ENCODE peak calls at places on chromosomes 11 and 22, in five cellular contexts. One of them, this sample, is unnamed.

GRCh38 chr22:46738961-46739870 is 1.2 kb upstream of the CERK start:
- DNase-seq in right lobe of liver: no peak
- DNase-seq in IMR-90: peak; percentile 72
- DNase-seq in testis: no peak
- DNase-seq in MCF 10A: no peak
- DNase-seq in this sample: peak; percentile 49

GRCh38 chr11:72111803-72112540 is 523 bp downstream of the ANAPC15 start:
- DNase-seq in right lobe of liver: peak; percentile 92
- DNase-seq in IMR-90: peak; percentile 99
- DNase-seq in testis: peak; percentile 99
- DNase-seq in MCF 10A: peak; percentile 99
- DNase-seq in this sample: peak; percentile 100

GRCh38 chr22:22371031-22371541 is 126.5 kb downstream of the VPREB1 start:
- DNase-seq in right lobe of liver: no peak
- DNase-seq in IMR-90: no peak
- DNase-seq in testis: peak; percentile 73
- DNase-seq in MCF 10A: no peak
- DNase-seq in this sample: peak; percentile 6

GRCh38 chr11:79697905-79698304 is 257.1 kb upstream of the TENM4 start:
- DNase-seq in right lobe of liver: no peak
- DNase-seq in IMR-90: no peak
- DNase-seq in testis: no peak
- DNase-seq in MCF 10A: no peak
- DNase-seq in this sample: no peak

GRCh38 chr22:49352361-49353169 is 475.1 kb downstream of the BRD1 start:
- DNase-seq in right lobe of liver: peak; percentile 45
- DNase-seq in IMR-90: no peak
- DNase-seq in testis: no peak
- DNase-seq in MCF 10A: no peak
- DNase-seq in this sample: no peak

GRCh38 chr11:35142481-35143207 is 3.7 kb downstream of the CD44 start:
- DNase-seq in right lobe of liver: no peak
- DNase-seq in IMR-90: peak; percentile 82
- DNase-seq in testis: no peak
- DNase-seq in MCF 10A: peak; percentile 79
- DNase-seq in this sample: no peak

GRCh38 chr11:113281052-113281725 is 33.2 kb upstream of the TTC12 start:
- DNase-seq in right lobe of liver: no peak
- DNase-seq in IMR-90: no peak
- DNase-seq in testis: no peak
- DNase-seq in MCF 10A: no peak
- DNase-seq in this sample: no peak

GRCh38 chr11:68998390-68998911 is 14.6 kb downstream of the MRGPRF start:
- DNase-seq in right lobe of liver: no peak
- DNase-seq in IMR-90: peak; percentile 12
- DNase-seq in testis: peak; percentile 16
- DNase-seq in MCF 10A: peak; percentile 15
- DNase-seq in this sample: peak; percentile 73

GRCh38 chr11:103591554-103591953 is 444.9 kb upstream of the DDI1 start:
- DNase-seq in right lobe of liver: no peak
- DNase-seq in IMR-90: no peak
- DNase-seq in testis: no peak
- DNase-seq in MCF 10A: peak; percentile 14
- DNase-seq in this sample: no peak

GRCh38 chr11:46458491-46458890 is 66.9 kb upstream of the CHRM4 start:
- DNase-seq in right lobe of liver: no peak
- DNase-seq in IMR-90: no peak
- DNase-seq in testis: no peak
- DNase-seq in MCF 10A: no peak
- DNase-seq in this sample: no peak

GRCh38 chr11:72586591-72587090 is 87.6 kb downstream of the PDE2A start:
- DNase-seq in right lobe of liver: peak; percentile 31
- DNase-seq in IMR-90: no peak
- DNase-seq in testis: no peak
- DNase-seq in MCF 10A: no peak
- DNase-seq in this sample: no peak

GRCh38 chr22:17199131-17199731 is 20.0 kb downstream of the ADA2 start:
- DNase-seq in right lobe of liver: no peak
- DNase-seq in IMR-90: peak; percentile 16
- DNase-seq in testis: peak; percentile 69
- DNase-seq in MCF 10A: no peak
- DNase-seq in this sample: peak; percentile 25

GRCh38 chr22:23065495-23066122 is 4.7 kb upstream of the GNAZ start:
- DNase-seq in right lobe of liver: no peak
- DNase-seq in IMR-90: no peak
- DNase-seq in testis: peak; percentile 9
- DNase-seq in MCF 10A: no peak
- DNase-seq in this sample: no peak

GRCh38 chr11:17588721-17589120 is 41.7 kb downstream of the OTOG start:
- DNase-seq in right lobe of liver: no peak
- DNase-seq in IMR-90: no peak
- DNase-seq in testis: no peak
- DNase-seq in MCF 10A: no peak
- DNase-seq in this sample: no peak

GRCh38 chr11:71251159-71251721 is 1.1 kb downstream of the SHANK2 start:
- DNase-seq in right lobe of liver: no peak
- DNase-seq in IMR-90: no peak
- DNase-seq in testis: no peak
- DNase-seq in MCF 10A: no peak
- DNase-seq in this sample: no peak

GRCh38 chr11:128814856-128815705 is 52.0 kb downstream of the KCNJ1 start:
- DNase-seq in right lobe of liver: no peak
- DNase-seq in IMR-90: peak; percentile 86
- DNase-seq in testis: peak; percentile 53
- DNase-seq in MCF 10A: peak; percentile 26
- DNase-seq in this sample: peak; percentile 81

GRCh38 chr11:13052130-13052541 is 43.0 kb downstream of the RASSF10 start:
- DNase-seq in right lobe of liver: no peak
- DNase-seq in IMR-90: no peak
- DNase-seq in testis: no peak
- DNase-seq in MCF 10A: no peak
- DNase-seq in this sample: no peak

GRCh38 chr11:1062075-1062820 is 12.4 kb upstream of the MUC2 start:
- DNase-seq in right lobe of liver: no peak
- DNase-seq in IMR-90: no peak
- DNase-seq in testis: no peak
- DNase-seq in MCF 10A: no peak
- DNase-seq in this sample: no peak

GRCh38 chr11:94400075-94400838 is 962 bp downstream of the GPR83 start:
- DNase-seq in right lobe of liver: no peak
- DNase-seq in IMR-90: no peak
- DNase-seq in testis: no peak
- DNase-seq in MCF 10A: no peak
- DNase-seq in this sample: no peak

GRCh38 chr11:114892381-114893197 is 214.3 kb downstream of the NXPE2 start:
- DNase-seq in right lobe of liver: no peak
- DNase-seq in IMR-90: no peak
- DNase-seq in testis: no peak
- DNase-seq in MCF 10A: peak; percentile 28
- DNase-seq in this sample: peak; percentile 23
- TF ChIP-seq CTCF in right lobe of liver: no peak
- TF ChIP-seq CTCF in IMR-90: no peak
- TF ChIP-seq CTCF in testis: no peak
- TF ChIP-seq CTCF in MCF 10A: peak; percentile 28
- TF ChIP-seq CTCF in this sample: peak; percentile 70

GRCh38 chr11:116513894-116514293 is 258.9 kb downstream of the BUD13 start:
- DNase-seq in right lobe of liver: peak; percentile 77
- DNase-seq in IMR-90: peak; percentile 28
- DNase-seq in testis: peak; percentile 69
- DNase-seq in MCF 10A: peak; percentile 70
- DNase-seq in this sample: peak; percentile 62
- TF ChIP-seq CTCF in right lobe of liver: peak; percentile 36
- TF ChIP-seq CTCF in IMR-90: peak; percentile 28
- TF ChIP-seq CTCF in testis: no peak
- TF ChIP-seq CTCF in MCF 10A: peak; percentile 41
- TF ChIP-seq CTCF in this sample: peak; percentile 43

GRCh38 chr22:32958021-32958420 is 100.2 kb downstream of the SYN3 start:
- DNase-seq in right lobe of liver: no peak
- DNase-seq in IMR-90: no peak
- DNase-seq in testis: no peak
- DNase-seq in MCF 10A: no peak
- DNase-seq in this sample: no peak
- TF ChIP-seq CTCF in right lobe of liver: no peak
- TF ChIP-seq CTCF in IMR-90: no peak
- TF ChIP-seq CTCF in testis: no peak
- TF ChIP-seq CTCF in MCF 10A: no peak
- TF ChIP-seq CTCF in this sample: no peak

GRCh38 chr11:83671295-83671694 is 385.1 kb upstream of the CCDC90B start:
- DNase-seq in right lobe of liver: no peak
- DNase-seq in IMR-90: peak; percentile 4
- DNase-seq in testis: no peak
- DNase-seq in MCF 10A: peak; percentile 6
- DNase-seq in this sample: no peak
- TF ChIP-seq CTCF in right lobe of liver: peak; percentile 15
- TF ChIP-seq CTCF in IMR-90: peak; percentile 37
- TF ChIP-seq CTCF in testis: no peak
- TF ChIP-seq CTCF in MCF 10A: no peak
- TF ChIP-seq CTCF in this sample: peak; percentile 48

DNA sequence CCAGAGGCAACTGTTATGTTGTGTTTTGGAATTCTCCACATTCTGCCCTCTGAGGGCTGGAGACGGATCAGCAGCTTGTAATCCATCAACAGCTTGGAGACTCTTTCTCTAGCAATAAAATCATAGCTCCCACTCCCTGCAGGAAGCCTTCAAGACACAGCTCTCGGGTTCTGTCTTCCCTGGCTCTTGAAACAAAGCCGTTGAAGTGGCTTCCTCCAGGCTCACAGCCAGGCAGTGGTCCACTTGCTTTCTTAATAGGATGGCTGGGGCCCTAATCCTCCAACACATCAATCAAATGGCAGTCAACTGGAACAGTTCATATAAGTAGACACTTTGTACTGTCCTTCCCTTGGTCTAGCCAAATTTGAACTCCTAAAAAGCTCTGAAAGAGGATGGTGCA is 74.4 kb downstream of the SC5D start:
- DNase-seq in right lobe of liver: no peak
- DNase-seq in IMR-90: no peak
- DNase-seq in testis: no peak
- DNase-seq in MCF 10A: no peak
- DNase-seq in this sample: peak; percentile 78
- TF ChIP-seq CTCF in right lobe of liver: no peak
- TF ChIP-seq CTCF in IMR-90: no peak
- TF ChIP-seq CTCF in testis: no peak
- TF ChIP-seq CTCF in MCF 10A: no peak
- TF ChIP-seq CTCF in this sample: peak; percentile 32